ENCODE peak calls at places on chromosomes 7 and 10, in five cellular contexts. K is CD8-positive, alpha-beta T cell; D is ovary; G is A673; S is left ventricle myocardium inferior. H is an unnamed sample.

GRCh38 chr10:97103682-97104081 is 82.1 kb downstream of the SLIT1 start:
- DNase-seq in K (no peak), D (no peak), G (no peak), S (no peak), H (no peak)

GRCh38 chr7:97973206-97973658 is 16.8 kb downstream of the OCM2 start:
- DNase-seq in K (no peak), D (no peak), G (no peak), S (no peak), H (no peak)

GRCh38 chr10:129495697-129496096 is 28.7 kb downstream of the MGMT start:
- DNase-seq in K (no peak), D (no peak), G (no peak), S (no peak), H (no peak)

GRCh38 chr7:52764502-52765169 is 270.8 kb upstream of the POM121L12 start:
- DNase-seq in K (no peak), D (no peak), G (no peak), S (no peak), H (no peak)

GRCh38 chr10:86234102-86234501 is 132.5 kb downstream of the GRID1 start:
- DNase-seq in K (no peak), D (no peak), G (no peak), S (no peak), H (no peak)

GRCh38 chr7:23955145-23955544 is 245.1 kb downstream of the STK31 start:
- DNase-seq in K (no peak), D (no peak), G (no peak), S (no peak), H (no peak)

GRCh38 chr10:12491491-12491890 is 142.1 kb downstream of the CAMK1D start:
- DNase-seq in K (no peak), D (no peak), G (no peak), S (no peak), H (no peak)

GRCh38 chr10:103276941-103277712 is at the start of gene INA:
- DNase-seq in K (no peak), D (no peak), G (peak; percentile 90), S (no peak), H (peak; percentile 70)

GRCh38 chr10:131859341-131860020 is 41.3 kb upstream of the PPP2R2D start:
- DNase-seq in K (no peak), D (no peak), G (no peak), S (no peak), H (no peak)

GRCh38 chr7:143493755-143494154 is 16.1 kb downstream of the TAS2R41 start:
- DNase-seq in K (no peak), D (no peak), G (no peak), S (no peak), H (no peak)

GRCh38 chr7:136074840-136075239 is 97.7 kb upstream of the MTPN start:
- DNase-seq in K (no peak), D (no peak), G (no peak), S (no peak), H (no peak)

GRCh38 chr10:55024718-55025117 is 223.7 kb upstream of the PCDH15 start:
- DNase-seq in K (no peak), D (no peak), G (peak; percentile 0), S (no peak), H (no peak)

GRCh38 chr10:78754269-78755074 is 314.3 kb upstream of the ZMIZ1 start:
- DNase-seq in K (no peak), D (no peak), G (peak; percentile 54), S (no peak), H (no peak)

GRCh38 chr10:85864866-85865526 is 501.6 kb downstream of the GRID1 start:
- DNase-seq in K (no peak), D (no peak), G (no peak), S (no peak), H (no peak)

GRCh38 chr7:130748531-130749389 is 14.8 kb upstream of the KLF14 start:
- DNase-seq in K (no peak), D (no peak), G (no peak), S (no peak), H (no peak)

GRCh38 chr10:73060738-73061635 is 35.7 kb downstream of the P4HA1 start:
- DNase-seq in K (no peak), D (no peak), G (peak; percentile 52), S (no peak), H (no peak)

GRCh38 chr7:112892263-112892662 is 102.1 kb upstream of the TMEM168 start:
- DNase-seq in K (no peak), D (no peak), G (no peak), S (no peak), H (no peak)

GRCh38 chr10:21406595-21407218 is 118.8 kb downstream of the SKIDA1 start:
- DNase-seq in K (peak; percentile 0), D (no peak), G (peak; percentile 82), S (no peak), H (no peak)

GRCh38 chr10:131127610-131128009 is 183.9 kb downstream of the TCERG1L start:
- DNase-seq in K (no peak), D (no peak), G (no peak), S (no peak), H (no peak)

GRCh38 chr10:21078410-21079329 is 181.6 kb upstream of the NEBL start:
- DNase-seq in K (no peak), D (peak; percentile 65), G (peak; percentile 87), S (peak; percentile 38), H (no peak)

GRCh38 chr10:44289125-44289524 is 95.8 kb downstream of the CXCL12 start:
- DNase-seq in K (no peak), D (no peak), G (no peak), S (no peak), H (no peak)

GRCh38 chr10:89206402-89207180 is 526 bp downstream of the CH25H start:
- DNase-seq in K (peak; percentile 8), D (peak; percentile 59), G (no peak), S (peak; percentile 18), H (peak; percentile 34)

GRCh38 chr10:13808556-13809391 is 222.0 kb downstream of the PRPF18 start:
- DNase-seq in K (no peak), D (no peak), G (no peak), S (no peak), H (no peak)

GRCh38 chr7:78020131-78020873 is 221.7 kb downstream of the PHTF2 start:
- DNase-seq in K (no peak), D (peak; percentile 44), G (peak; percentile 86), S (no peak), H (peak; percentile 17)

GRCh38 chr10:35501923-35502322 is 103.2 kb upstream of the GJD4 start:
- DNase-seq in K (no peak), D (no peak), G (no peak), S (no peak), H (no peak)

GRCh38 chr7:114293289-114294012 is 121.2 kb upstream of the FOXP2 start:
- DNase-seq in K (no peak), D (no peak), G (peak; percentile 1), S (no peak), H (no peak)

GRCh38 chr7:50631639-50632038 is 66.4 kb upstream of the DDC start:
- DNase-seq in K (no peak), D (no peak), G (no peak), S (no peak), H (no peak)

GRCh38 chr7:41907444-41907843 is 204.6 kb upstream of the INHBA start:
- DNase-seq in K (no peak), D (no peak), G (no peak), S (no peak), H (no peak)

GRCh38 chr10:1575481-1576244 is 161.7 kb downstream of the ADARB2 start:
- DNase-seq in K (no peak), D (no peak), G (no peak), S (no peak), H (peak; percentile 34)

GRCh38 chr7:79272066-79272669 is 181.3 kb downstream of the MAGI2 start:
- DNase-seq in K (no peak), D (no peak), G (peak; percentile 66), S (no peak), H (no peak)

GRCh38 chr10:71828702-71829101 is 22.3 kb downstream of the PSAP start:
- DNase-seq in K (no peak), D (no peak), G (no peak), S (no peak), H (no peak)

GRCh38 chr7:23294549-23295400 is 4.4 kb upstream of the MALSU1 start:
- DNase-seq in K (no peak), D (no peak), G (no peak), S (no peak), H (no peak)

GRCh38 chr10:12405342-12406320 is 56.3 kb downstream of the CAMK1D start:
- DNase-seq in K (no peak), D (no peak), G (no peak), S (no peak), H (no peak)

GRCh38 chr10:3151889-3152565 is 20.6 kb downstream of the PITRM1 start:
- DNase-seq in K (no peak), D (peak; percentile 12), G (no peak), S (no peak), H (no peak)

GRCh38 chr10:21888959-21889358 is 114.6 kb downstream of the DNAJC1 start:
- DNase-seq in K (peak; percentile 2), D (no peak), G (peak; percentile 10), S (no peak), H (peak; percentile 72)

DNA sequence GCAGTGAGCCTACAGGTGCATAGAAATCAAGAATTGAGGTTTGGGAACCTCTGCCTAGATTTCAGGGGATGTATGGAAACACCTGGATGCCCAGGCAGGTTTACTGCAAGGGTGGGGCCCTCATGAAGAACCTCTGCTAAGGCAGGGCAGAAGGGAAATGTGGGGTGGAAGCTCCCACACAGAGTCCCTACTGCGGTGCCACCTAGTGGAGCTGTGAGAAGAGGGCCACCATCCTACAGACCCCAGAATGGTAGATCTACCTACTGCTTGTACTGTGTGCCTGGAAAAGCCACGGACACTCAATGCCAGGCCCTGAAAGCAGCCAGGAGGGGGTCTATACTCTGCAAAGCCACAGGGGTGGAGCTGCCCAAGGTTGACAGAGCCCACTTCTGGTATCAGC is 533.5 kb downstream of the GPAM start:
- DNase-seq in K (no peak), D (no peak), G (peak; percentile 2), S (no peak), H (no peak)
- TF ChIP-seq CTCF in K (no peak), D (no peak), G (peak; percentile 21), S (no peak), H (peak; percentile 6)

GRCh38 chr7:47293884-47294568 is 287.9 kb downstream of the TNS3 start:
- DNase-seq in K (no peak), D (no peak), G (no peak), S (peak; percentile 47), H (no peak)
- H3K36me3 ChIP-seq in K (no peaks in the 10 kb centered on the region), D (no peaks in the 10 kb centered on the region), G (no peaks in the 10 kb centered on the region), S (peaks cover 58% of the 10 kb centered on the region), H (no peaks in the 10 kb centered on the region)

DNA sequence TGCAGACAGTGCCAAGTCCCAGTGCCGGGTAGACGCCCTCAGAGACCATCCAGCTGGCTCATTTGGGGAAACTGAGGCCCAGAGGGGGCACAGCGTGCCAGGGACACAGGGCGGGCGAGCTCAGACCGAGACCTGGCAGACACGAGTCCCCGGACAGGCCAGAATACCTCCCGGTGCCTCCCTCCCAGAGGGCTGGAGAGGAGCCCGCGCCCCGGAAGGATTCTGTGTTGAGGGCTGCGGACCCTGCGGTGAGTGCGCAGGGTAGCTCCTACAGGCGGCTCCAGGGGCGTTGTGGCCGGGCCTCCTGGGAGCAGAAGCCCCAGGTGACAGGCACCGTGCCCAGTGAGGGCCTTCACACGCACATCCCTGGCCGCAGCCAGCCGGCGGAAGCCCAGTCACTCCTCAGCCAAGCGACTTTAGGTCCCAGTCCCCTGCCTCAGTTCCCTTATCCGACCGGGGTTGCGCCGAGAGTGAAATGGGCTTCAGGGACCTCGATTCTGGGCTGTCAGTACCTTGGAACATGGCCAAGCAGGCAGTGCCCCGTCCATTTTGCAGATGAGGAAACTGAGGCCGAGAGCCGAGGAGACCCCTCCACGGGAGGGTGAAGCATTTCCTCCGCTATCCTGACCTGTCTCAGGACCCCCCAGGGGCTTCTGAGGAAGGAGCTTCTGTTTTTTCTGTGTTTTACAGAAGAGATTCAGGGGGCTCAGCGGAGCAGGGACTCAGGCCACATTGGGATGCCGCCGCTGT is 73.6 kb downstream of the ELFN1 start:
- DNase-seq in K (no peak), D (no peak), G (no peak), S (no peak), H (no peak)
- H3K4me3 ChIP-seq in K (no peak overlapping the region), D (no peak overlapping the region), G (no peak overlapping the region), S (no peak overlapping the region), H (no peak overlapping the region)

GRCh38 chr10:58348571-58349033 is 13.8 kb downstream of the UBE2D1 start:
- DNase-seq in K (no peak), D (no peak), G (no peak), S (no peak), H (no peak)
- TF ChIP-seq CTCF in K (no peak), D (no peak), G (no peak), S (no peak), H (no peak)

H was measured in GM06990.